ENCODE peak calls at places on chromosomes 2 and 18, in ten cellular contexts. One of them, this sample, is unnamed.

GRCh38 chr18:2985628-2986027 is 27.3 kb downstream of the LPIN2 start:
- DNase-seq in NCI-H1436: no peak
- DNase-seq in progenitor cell of endocrine pancreas: no peak
- DNase-seq in dorsolateral prefrontal cortex: no peak
- DNase-seq in KG1: peak; percentile 41
- DNase-seq in lung: no peak
- DNase-seq in activated CD8-positive, alpha-beta memory T cell treated with anti-CD3 and anti-CD28 coated beads for 48 hours: no peak
- DNase-seq in bronchial epithelial cell: peak; percentile 25
- DNase-seq in NCI-H2029: no peak
- DNase-seq in naive thymus-derived CD8-positive, alpha-beta T cell: peak; percentile 75
- DNase-seq in this sample: no peak

GRCh38 chr18:42392416-42392815 is 437.4 kb downstream of the PIK3C3 start:
- DNase-seq in dorsolateral prefrontal cortex: no peak
- DNase-seq in progenitor cell of endocrine pancreas: no peak
- DNase-seq in bronchial epithelial cell: no peak
- DNase-seq in lung: no peak
- DNase-seq in NCI-H1436: no peak
- DNase-seq in KG1: no peak
- DNase-seq in activated CD8-positive, alpha-beta memory T cell treated with anti-CD3 and anti-CD28 coated beads for 48 hours: no peak
- DNase-seq in NCI-H2029: no peak
- DNase-seq in naive thymus-derived CD8-positive, alpha-beta T cell: no peak
- DNase-seq in this sample: no peak

GRCh38 chr2:195535911-195536522 is 121.0 kb upstream of the SLC39A10 start:
- DNase-seq in naive thymus-derived CD8-positive, alpha-beta T cell: peak; percentile 75
- DNase-seq in lung: peak; percentile 45
- DNase-seq in progenitor cell of endocrine pancreas: no peak
- DNase-seq in KG1: peak; percentile 48
- DNase-seq in NCI-H2029: no peak
- DNase-seq in bronchial epithelial cell: no peak
- DNase-seq in activated CD8-positive, alpha-beta memory T cell treated with anti-CD3 and anti-CD28 coated beads for 48 hours: peak; percentile 47
- DNase-seq in dorsolateral prefrontal cortex: no peak
- DNase-seq in NCI-H1436: no peak
- DNase-seq in this sample: no peak

GRCh38 chr2:64605991-64606494 is 47.7 kb downstream of the SERTAD2 start:
- DNase-seq in KG1: no peak
- DNase-seq in progenitor cell of endocrine pancreas: no peak
- DNase-seq in NCI-H1436: no peak
- DNase-seq in bronchial epithelial cell: no peak
- DNase-seq in naive thymus-derived CD8-positive, alpha-beta T cell: no peak
- DNase-seq in lung: no peak
- DNase-seq in NCI-H2029: no peak
- DNase-seq in dorsolateral prefrontal cortex: no peak
- DNase-seq in activated CD8-positive, alpha-beta memory T cell treated with anti-CD3 and anti-CD28 coated beads for 48 hours: no peak
- DNase-seq in this sample: no peak

GRCh38 chr2:121128741-121129659 is 156.0 kb downstream of the TFCP2L1 start:
- DNase-seq in NCI-H1436: peak; percentile 13
- DNase-seq in NCI-H2029: no peak
- DNase-seq in KG1: no peak
- DNase-seq in lung: peak; percentile 60
- DNase-seq in naive thymus-derived CD8-positive, alpha-beta T cell: no peak
- DNase-seq in dorsolateral prefrontal cortex: no peak
- DNase-seq in bronchial epithelial cell: peak; percentile 67
- DNase-seq in progenitor cell of endocrine pancreas: peak; percentile 39
- DNase-seq in activated CD8-positive, alpha-beta memory T cell treated with anti-CD3 and anti-CD28 coated beads for 48 hours: no peak
- DNase-seq in this sample: no peak

GRCh38 chr2:42602218-42602936 is 33.9 kb downstream of the MTA3 start:
- DNase-seq in bronchial epithelial cell: no peak
- DNase-seq in NCI-H1436: peak; percentile 8
- DNase-seq in NCI-H2029: peak; percentile 69
- DNase-seq in progenitor cell of endocrine pancreas: no peak
- DNase-seq in activated CD8-positive, alpha-beta memory T cell treated with anti-CD3 and anti-CD28 coated beads for 48 hours: no peak
- DNase-seq in naive thymus-derived CD8-positive, alpha-beta T cell: no peak
- DNase-seq in lung: no peak
- DNase-seq in KG1: no peak
- DNase-seq in dorsolateral prefrontal cortex: no peak
- DNase-seq in this sample: no peak

GRCh38 chr2:63050916-63051794 is 525 bp downstream of the OTX1 start:
- DNase-seq in activated CD8-positive, alpha-beta memory T cell treated with anti-CD3 and anti-CD28 coated beads for 48 hours: no peak
- DNase-seq in lung: no peak
- DNase-seq in progenitor cell of endocrine pancreas: peak; percentile 30
- DNase-seq in KG1: no peak
- DNase-seq in NCI-H1436: no peak
- DNase-seq in dorsolateral prefrontal cortex: no peak
- DNase-seq in NCI-H2029: no peak
- DNase-seq in naive thymus-derived CD8-positive, alpha-beta T cell: no peak
- DNase-seq in bronchial epithelial cell: no peak
- DNase-seq in this sample: peak; percentile 35

GRCh38 chr2:209141142-209141541 is 282.7 kb upstream of the MAP2 start:
- DNase-seq in progenitor cell of endocrine pancreas: no peak
- DNase-seq in activated CD8-positive, alpha-beta memory T cell treated with anti-CD3 and anti-CD28 coated beads for 48 hours: no peak
- DNase-seq in naive thymus-derived CD8-positive, alpha-beta T cell: no peak
- DNase-seq in bronchial epithelial cell: peak; percentile 68
- DNase-seq in dorsolateral prefrontal cortex: no peak
- DNase-seq in NCI-H1436: no peak
- DNase-seq in KG1: no peak
- DNase-seq in lung: no peak
- DNase-seq in NCI-H2029: no peak
- DNase-seq in this sample: no peak

GRCh38 chr18:61732854-61733253 is 160.0 kb downstream of the RNF152 start:
- DNase-seq in activated CD8-positive, alpha-beta memory T cell treated with anti-CD3 and anti-CD28 coated beads for 48 hours: no peak
- DNase-seq in KG1: no peak
- DNase-seq in lung: no peak
- DNase-seq in NCI-H2029: no peak
- DNase-seq in NCI-H1436: no peak
- DNase-seq in dorsolateral prefrontal cortex: no peak
- DNase-seq in naive thymus-derived CD8-positive, alpha-beta T cell: no peak
- DNase-seq in progenitor cell of endocrine pancreas: no peak
- DNase-seq in bronchial epithelial cell: no peak
- DNase-seq in this sample: no peak

GRCh38 chr2:168316073-168316440 is 68.7 kb upstream of the STK39 start:
- DNase-seq in NCI-H2029: no peak
- DNase-seq in lung: no peak
- DNase-seq in KG1: no peak
- DNase-seq in bronchial epithelial cell: no peak
- DNase-seq in naive thymus-derived CD8-positive, alpha-beta T cell: no peak
- DNase-seq in progenitor cell of endocrine pancreas: no peak
- DNase-seq in NCI-H1436: no peak
- DNase-seq in activated CD8-positive, alpha-beta memory T cell treated with anti-CD3 and anti-CD28 coated beads for 48 hours: no peak
- DNase-seq in dorsolateral prefrontal cortex: no peak
- DNase-seq in this sample: no peak

GRCh38 chr2:28393115-28393836 is 618 bp downstream of the FOSL2 start:
- DNase-seq in NCI-H2029: peak; percentile 41
- DNase-seq in NCI-H1436: no peak
- DNase-seq in activated CD8-positive, alpha-beta memory T cell treated with anti-CD3 and anti-CD28 coated beads for 48 hours: no peak
- DNase-seq in lung: peak; percentile 69
- DNase-seq in dorsolateral prefrontal cortex: peak; percentile 68
- DNase-seq in naive thymus-derived CD8-positive, alpha-beta T cell: peak; percentile 53
- DNase-seq in progenitor cell of endocrine pancreas: peak; percentile 34
- DNase-seq in bronchial epithelial cell: peak; percentile 21
- DNase-seq in KG1: no peak
- DNase-seq in this sample: peak; percentile 70

GRCh38 chr2:180980185-180980942 is at the start of gene UBE2E3:
- DNase-seq in bronchial epithelial cell: peak; percentile 48
- DNase-seq in naive thymus-derived CD8-positive, alpha-beta T cell: peak; percentile 86
- DNase-seq in KG1: peak; percentile 40
- DNase-seq in activated CD8-positive, alpha-beta memory T cell treated with anti-CD3 and anti-CD28 coated beads for 48 hours: peak; percentile 50
- DNase-seq in progenitor cell of endocrine pancreas: peak; percentile 88
- DNase-seq in NCI-H2029: peak; percentile 72
- DNase-seq in dorsolateral prefrontal cortex: peak; percentile 89
- DNase-seq in NCI-H1436: peak; percentile 74
- DNase-seq in lung: peak; percentile 75
- DNase-seq in this sample: peak; percentile 86

GRCh38 chr2:9763356-9764152 is 79.7 kb upstream of the TAF1B start:
- DNase-seq in bronchial epithelial cell: peak; percentile 66
- DNase-seq in dorsolateral prefrontal cortex: no peak
- DNase-seq in progenitor cell of endocrine pancreas: no peak
- DNase-seq in naive thymus-derived CD8-positive, alpha-beta T cell: no peak
- DNase-seq in NCI-H2029: no peak
- DNase-seq in activated CD8-positive, alpha-beta memory T cell treated with anti-CD3 and anti-CD28 coated beads for 48 hours: no peak
- DNase-seq in NCI-H1436: no peak
- DNase-seq in KG1: no peak
- DNase-seq in lung: no peak
- DNase-seq in this sample: no peak

GRCh38 chr2:216107760-216108159 is 1.4 kb upstream of the XRCC5 start:
- DNase-seq in dorsolateral prefrontal cortex: no peak
- DNase-seq in KG1: no peak
- DNase-seq in NCI-H1436: no peak
- DNase-seq in activated CD8-positive, alpha-beta memory T cell treated with anti-CD3 and anti-CD28 coated beads for 48 hours: no peak
- DNase-seq in naive thymus-derived CD8-positive, alpha-beta T cell: no peak
- DNase-seq in lung: no peak
- DNase-seq in NCI-H2029: no peak
- DNase-seq in bronchial epithelial cell: no peak
- DNase-seq in progenitor cell of endocrine pancreas: no peak
- DNase-seq in this sample: no peak

GRCh38 chr2:11438555-11439080 is 27.3 kb downstream of the E2F6 start:
- DNase-seq in naive thymus-derived CD8-positive, alpha-beta T cell: no peak
- DNase-seq in progenitor cell of endocrine pancreas: no peak
- DNase-seq in NCI-H1436: no peak
- DNase-seq in KG1: no peak
- DNase-seq in NCI-H2029: no peak
- DNase-seq in dorsolateral prefrontal cortex: no peak
- DNase-seq in bronchial epithelial cell: no peak
- DNase-seq in activated CD8-positive, alpha-beta memory T cell treated with anti-CD3 and anti-CD28 coated beads for 48 hours: no peak
- DNase-seq in lung: no peak
- DNase-seq in this sample: no peak

GRCh38 chr2:206239157-206239556 is 35.3 kb upstream of the ZDBF2 start:
- DNase-seq in bronchial epithelial cell: no peak
- DNase-seq in dorsolateral prefrontal cortex: no peak
- DNase-seq in lung: no peak
- DNase-seq in NCI-H1436: no peak
- DNase-seq in KG1: no peak
- DNase-seq in naive thymus-derived CD8-positive, alpha-beta T cell: no peak
- DNase-seq in activated CD8-positive, alpha-beta memory T cell treated with anti-CD3 and anti-CD28 coated beads for 48 hours: no peak
- DNase-seq in NCI-H2029: no peak
- DNase-seq in progenitor cell of endocrine pancreas: no peak
- DNase-seq in this sample: no peak

GRCh38 chr18:42030586-42031182 is 75.7 kb downstream of the PIK3C3 start:
- DNase-seq in NCI-H1436: no peak
- DNase-seq in NCI-H2029: no peak
- DNase-seq in bronchial epithelial cell: peak; percentile 22
- DNase-seq in activated CD8-positive, alpha-beta memory T cell treated with anti-CD3 and anti-CD28 coated beads for 48 hours: no peak
- DNase-seq in lung: no peak
- DNase-seq in dorsolateral prefrontal cortex: no peak
- DNase-seq in progenitor cell of endocrine pancreas: no peak
- DNase-seq in KG1: no peak
- DNase-seq in naive thymus-derived CD8-positive, alpha-beta T cell: no peak
- DNase-seq in this sample: peak; percentile 45

GRCh38 chr2:36461039-36461681 is 105.6 kb downstream of the CRIM1 start:
- DNase-seq in dorsolateral prefrontal cortex: no peak
- DNase-seq in NCI-H2029: no peak
- DNase-seq in progenitor cell of endocrine pancreas: no peak
- DNase-seq in KG1: no peak
- DNase-seq in NCI-H1436: no peak
- DNase-seq in bronchial epithelial cell: peak; percentile 93
- DNase-seq in activated CD8-positive, alpha-beta memory T cell treated with anti-CD3 and anti-CD28 coated beads for 48 hours: no peak
- DNase-seq in lung: no peak
- DNase-seq in naive thymus-derived CD8-positive, alpha-beta T cell: peak; percentile 5
- DNase-seq in this sample: no peak

GRCh38 chr18:54390838-54391237 is 33.1 kb downstream of the C18orf54 start:
- DNase-seq in dorsolateral prefrontal cortex: no peak
- DNase-seq in NCI-H1436: no peak
- DNase-seq in bronchial epithelial cell: no peak
- DNase-seq in naive thymus-derived CD8-positive, alpha-beta T cell: no peak
- DNase-seq in progenitor cell of endocrine pancreas: no peak
- DNase-seq in KG1: no peak
- DNase-seq in NCI-H2029: no peak
- DNase-seq in activated CD8-positive, alpha-beta memory T cell treated with anti-CD3 and anti-CD28 coated beads for 48 hours: no peak
- DNase-seq in lung: no peak
- DNase-seq in this sample: no peak

GRCh38 chr2:172710584-172711024 is 25.0 kb upstream of the RAPGEF4 start:
- DNase-seq in NCI-H2029: peak; percentile 77
- DNase-seq in progenitor cell of endocrine pancreas: no peak
- DNase-seq in bronchial epithelial cell: peak; percentile 94
- DNase-seq in NCI-H1436: peak; percentile 36
- DNase-seq in lung: no peak
- DNase-seq in activated CD8-positive, alpha-beta memory T cell treated with anti-CD3 and anti-CD28 coated beads for 48 hours: no peak
- DNase-seq in KG1: no peak
- DNase-seq in naive thymus-derived CD8-positive, alpha-beta T cell: peak; percentile 61
- DNase-seq in dorsolateral prefrontal cortex: no peak
- DNase-seq in this sample: peak; percentile 83

GRCh38 chr18:57784034-57784815 is 18.9 kb downstream of the ATP8B1 start:
- DNase-seq in progenitor cell of endocrine pancreas: no peak
- DNase-seq in activated CD8-positive, alpha-beta memory T cell treated with anti-CD3 and anti-CD28 coated beads for 48 hours: no peak
- DNase-seq in naive thymus-derived CD8-positive, alpha-beta T cell: no peak
- DNase-seq in bronchial epithelial cell: peak; percentile 85
- DNase-seq in NCI-H1436: no peak
- DNase-seq in KG1: no peak
- DNase-seq in NCI-H2029: no peak
- DNase-seq in lung: no peak
- DNase-seq in dorsolateral prefrontal cortex: no peak
- DNase-seq in this sample: no peak

GRCh38 chr2:13611939-13612338 is 895.2 kb downstream of the TRIB2 start:
- DNase-seq in activated CD8-positive, alpha-beta memory T cell treated with anti-CD3 and anti-CD28 coated beads for 48 hours: no peak
- DNase-seq in progenitor cell of endocrine pancreas: no peak
- DNase-seq in NCI-H1436: no peak
- DNase-seq in bronchial epithelial cell: no peak
- DNase-seq in NCI-H2029: no peak
- DNase-seq in lung: no peak
- DNase-seq in naive thymus-derived CD8-positive, alpha-beta T cell: no peak
- DNase-seq in dorsolateral prefrontal cortex: no peak
- DNase-seq in KG1: no peak
- DNase-seq in this sample: no peak

GRCh38 chr2:164112105-164112504 is 376.3 kb upstream of the FIGN start:
- DNase-seq in bronchial epithelial cell: no peak
- DNase-seq in NCI-H2029: no peak
- DNase-seq in lung: no peak
- DNase-seq in dorsolateral prefrontal cortex: no peak
- DNase-seq in KG1: no peak
- DNase-seq in naive thymus-derived CD8-positive, alpha-beta T cell: no peak
- DNase-seq in progenitor cell of endocrine pancreas: no peak
- DNase-seq in activated CD8-positive, alpha-beta memory T cell treated with anti-CD3 and anti-CD28 coated beads for 48 hours: no peak
- DNase-seq in NCI-H1436: no peak
- DNase-seq in this sample: no peak

GRCh38 chr18:69889009-69889408 is 58.7 kb downstream of the CD226 start:
- DNase-seq in progenitor cell of endocrine pancreas: no peak
- DNase-seq in KG1: no peak
- DNase-seq in NCI-H1436: no peak
- DNase-seq in activated CD8-positive, alpha-beta memory T cell treated with anti-CD3 and anti-CD28 coated beads for 48 hours: no peak
- DNase-seq in dorsolateral prefrontal cortex: no peak
- DNase-seq in lung: no peak
- DNase-seq in NCI-H2029: no peak
- DNase-seq in bronchial epithelial cell: no peak
- DNase-seq in naive thymus-derived CD8-positive, alpha-beta T cell: no peak
- DNase-seq in this sample: no peak

GRCh38 chr2:200365209-200365608 is 58.7 kb downstream of the SPATS2L start:
- DNase-seq in lung: no peak
- DNase-seq in NCI-H1436: no peak
- DNase-seq in dorsolateral prefrontal cortex: no peak
- DNase-seq in progenitor cell of endocrine pancreas: no peak
- DNase-seq in activated CD8-positive, alpha-beta memory T cell treated with anti-CD3 and anti-CD28 coated beads for 48 hours: no peak
- DNase-seq in naive thymus-derived CD8-positive, alpha-beta T cell: no peak
- DNase-seq in KG1: no peak
- DNase-seq in bronchial epithelial cell: no peak
- DNase-seq in NCI-H2029: no peak
- DNase-seq in this sample: no peak

GRCh38 chr18:29378739-29379138 is 1201.8 kb upstream of the CDH2 start:
- DNase-seq in NCI-H2029: no peak
- DNase-seq in progenitor cell of endocrine pancreas: no peak
- DNase-seq in dorsolateral prefrontal cortex: no peak
- DNase-seq in naive thymus-derived CD8-positive, alpha-beta T cell: no peak
- DNase-seq in KG1: no peak
- DNase-seq in bronchial epithelial cell: peak; percentile 18
- DNase-seq in NCI-H1436: no peak
- DNase-seq in activated CD8-positive, alpha-beta memory T cell treated with anti-CD3 and anti-CD28 coated beads for 48 hours: no peak
- DNase-seq in lung: no peak
- DNase-seq in this sample: no peak

GRCh38 chr2:163734401-163734800 is 1.4 kb downstream of the FIGN start:
- DNase-seq in activated CD8-positive, alpha-beta memory T cell treated with anti-CD3 and anti-CD28 coated beads for 48 hours: no peak
- DNase-seq in NCI-H1436: no peak
- DNase-seq in NCI-H2029: no peak
- DNase-seq in progenitor cell of endocrine pancreas: no peak
- DNase-seq in dorsolateral prefrontal cortex: no peak
- DNase-seq in bronchial epithelial cell: no peak
- DNase-seq in KG1: no peak
- DNase-seq in naive thymus-derived CD8-positive, alpha-beta T cell: no peak
- DNase-seq in lung: no peak
- DNase-seq in this sample: no peak

GRCh38 chr2:14492920-14493503 is 139.5 kb upstream of the LRATD1 start:
- DNase-seq in activated CD8-positive, alpha-beta memory T cell treated with anti-CD3 and anti-CD28 coated beads for 48 hours: no peak
- DNase-seq in progenitor cell of endocrine pancreas: no peak
- DNase-seq in NCI-H1436: no peak
- DNase-seq in bronchial epithelial cell: peak; percentile 98
- DNase-seq in NCI-H2029: no peak
- DNase-seq in lung: no peak
- DNase-seq in dorsolateral prefrontal cortex: no peak
- DNase-seq in KG1: no peak
- DNase-seq in naive thymus-derived CD8-positive, alpha-beta T cell: no peak
- DNase-seq in this sample: peak; percentile 59